ENCODE peak calls at places on chromosome 22, in four cellular contexts. G is cardiac muscle cell, N is left ventricle myocardium inferior, C is OCI-LY7. K is an unnamed sample. For H3K4me1, the result is how much of the 10 kb centered on the place peaks cover.

GRCh38 chr22:39524753-39525657 is 4.6 kb downstream of the ATF4 start:
- DNase-seq in C (peak), N (no peak), G (no peak), K (no peak)

GRCh38 chr22:49883294-49883640 is 29.6 kb downstream of the ZBED4 start:
- DNase-seq in C (no peak), G (no peak), N (no peak), K (no peak)

GRCh38 chr22:49623715-49624114 is 204.0 kb downstream of the BRD1 start:
- DNase-seq in G (no peak), C (no peak), N (no peak), K (no peak)

GRCh38 chr22:45600791-45601730 is 70.6 kb upstream of the ATXN10 start:
- DNase-seq in G (peak), N (no peak), C (no peak), K (no peak)

GRCh38 chr22:18035740-18036139 is 11.4 kb upstream of the MICAL3 start:
- DNase-seq in N (peak), G (peak), C (no peak), K (no peak)

GRCh38 chr22:20581503-20582170 is 74.2 kb downstream of the MED15 start:
- DNase-seq in G (no peak), N (peak), C (no peak), K (no peak)

GRCh38 chr22:25955323-25955722 is 213.3 kb downstream of the MYO18B start:
- DNase-seq in C (no peak), N (no peak), G (no peak), K (no peak)

GRCh38 chr22:33823552-33823951 is 96.7 kb downstream of the LARGE1 start:
- DNase-seq in C (no peak), G (peak), N (no peak), K (no peak)

GRCh38 chr22:43726964-43727543 is 85.1 kb downstream of the EFCAB6 start:
- DNase-seq in N (no peak), C (no peak), G (no peak), K (no peak)

GRCh38 chr22:27115816-27116256 is 458.4 kb downstream of the MIAT start:
- DNase-seq in N (no peak), C (no peak), G (no peak), K (no peak)

GRCh38 chr22:39070186-39070585 is 6.9 kb upstream of the APOBEC3G start:
- DNase-seq in G (no peak), C (no peak), N (no peak), K (no peak)

GRCh38 chr22:20153945-20154344 is 3.1 kb upstream of the CCDC188 start:
- DNase-seq in N (no peak), C (no peak), G (no peak), K (no peak)

GRCh38 chr22:17056058-17056457 is 28.7 kb upstream of the IL17RA start:
- DNase-seq in N (no peak), G (no peak), C (no peak), K (no peak)

GRCh38 chr22:27842994-27843431 is 41.5 kb upstream of the MN1 start:
- DNase-seq in C (no peak), N (no peak), G (no peak), K (no peak)

GRCh38 chr22:46165975-46166374 is 15.6 kb downstream of the PPARA start:
- DNase-seq in G (peak), N (no peak), C (no peak), K (no peak)

GRCh38 chr22:32823024-32823730 is 21.7 kb downstream of the TIMP3 start:
- DNase-seq in N (no peak), C (peak), G (peak), K (peak)

GRCh38 chr22:40070701-40071100 is 75.9 kb downstream of the FAM83F start:
- DNase-seq in G (peak), C (no peak), N (no peak), K (no peak)

GRCh38 chr22:26756675-26757293 is 99.4 kb downstream of the MIAT start:
- DNase-seq in C (no peak), N (peak), G (peak), K (no peak)

GRCh38 chr22:44190381-44190976 is 9.8 kb downstream of the PARVG start:
- DNase-seq in N (no peak), C (no peak), G (no peak), K (no peak)

GRCh38 chr22:19543970-19544708 is 19.9 kb upstream of the CLDN5 start:
- DNase-seq in N (no peak), G (no peak), C (no peak), K (no peak)

GRCh38 chr22:16966251-16966650 is 41.8 kb downstream of the GAB4 start:
- DNase-seq in G (no peak), C (no peak), N (no peak), K (no peak)

GRCh38 chr22:45334068-45334467 is 24.3 kb downstream of the FAM118A start:
- DNase-seq in G (no peak), N (no peak), C (no peak), K (no peak)

GRCh38 chr22:19122752-19123492 is 710 bp upstream of the DGCR2 start:
- DNase-seq in G (peak), C (no peak), N (no peak), K (no peak)

GRCh38 chr22:37559901-37560681 is at the start of gene CDC42EP1:
- DNase-seq in N (peak), G (peak), C (no peak), K (peak)

GRCh38 chr22:43985532-43985931 is 30.3 kb downstream of the SAMM50 start:
- DNase-seq in N (no peak), G (peak), C (no peak), K (peak)

GRCh38 chr22:27930246-27931060 is 11.4 kb upstream of the PITPNB start:
- DNase-seq in G (peak), C (no peak), N (no peak), K (no peak)

GRCh38 chr22:33036881-33037280 is 21.3 kb downstream of the SYN3 start:
- DNase-seq in G (no peak), C (no peak), N (no peak), K (no peak)

DNA sequence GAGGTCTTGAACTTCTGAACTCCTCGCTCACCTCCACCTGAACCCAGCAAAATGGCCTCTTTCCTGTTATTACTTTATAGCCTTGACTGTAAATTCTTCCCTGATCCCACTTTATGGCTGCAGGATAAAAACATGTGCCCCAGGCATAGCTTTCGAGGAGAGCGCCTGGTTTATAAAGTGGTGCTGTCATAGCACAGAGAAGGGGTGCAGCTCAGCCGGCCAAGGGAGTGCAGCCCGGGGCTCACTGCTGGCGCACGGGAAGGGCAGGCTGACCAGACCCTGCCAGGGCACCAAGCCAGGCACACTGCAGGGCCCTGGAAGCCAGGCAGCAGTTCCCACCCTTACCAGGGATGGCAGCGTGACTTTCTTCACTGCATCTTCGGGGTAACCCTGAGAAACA is 50.9 kb downstream of the ISX start:
- DNase-seq in C (no peak), G (no peak), N (no peak), K (no peak)
- TF ChIP-seq CTCF in C (no peak), G (no peak), N (no peak), K (no peak)

GRCh38 chr22:36442506-36443197 is 38.8 kb downstream of the TXN2 start:
- DNase-seq in G (no peak), N (no peak), C (no peak), K (no peak)

GRCh38 chr22:36449776-36450175 is 31.7 kb downstream of the TXN2 start:
- DNase-seq in G (no peak), N (no peak), C (no peak), K (no peak)

GRCh38 chr22:36443198-36443770 is 38.2 kb downstream of the TXN2 start:
- DNase-seq in N (no peak), G (no peak), C (peak), K (no peak)

GRCh38 chr22:36447634-36448033 is 33.8 kb downstream of the TXN2 start:
- DNase-seq in G (no peak), C (no peak), N (no peak), K (no peak)

DNA sequence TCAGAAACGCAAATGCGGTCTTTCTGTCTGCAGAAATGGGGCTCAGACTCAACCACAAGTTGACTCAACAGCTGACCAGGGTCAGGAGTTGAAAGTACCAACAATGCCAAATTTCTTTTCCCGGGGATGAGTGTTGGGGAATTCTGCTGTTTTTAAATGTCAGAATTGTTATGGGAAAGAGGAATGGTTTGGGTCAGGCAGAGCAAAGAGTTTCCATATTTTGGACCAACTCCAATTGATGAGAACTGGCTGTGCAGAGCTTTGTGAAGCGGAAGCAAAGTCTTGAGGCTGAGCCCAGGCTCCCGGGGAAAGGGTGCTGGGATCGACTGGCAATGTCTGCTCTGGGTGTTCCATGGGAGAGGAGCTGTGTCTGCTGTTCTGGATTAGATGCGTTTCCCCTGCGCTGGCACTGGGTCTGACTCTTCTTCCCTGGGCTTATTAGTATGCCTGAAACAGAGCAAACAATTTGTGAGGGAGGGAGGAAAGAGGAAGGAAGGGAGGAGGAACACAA is 36.2 kb downstream of the TXN2 start:
- DNase-seq in G (peak), C (no peak), N (peak), K (no peak)
- H3K4me1 ChIP-seq in G (under half), C (under half), N (under half), K (under half)

GRCh38 chr22:22700631-22701030 is 56.2 kb downstream of the GGTLC2 start:
- DNase-seq in C (no peak), N (no peak), G (no peak), K (no peak)

GRCh38 chr22:22702874-22703570 is 58.6 kb downstream of the GGTLC2 start:
- DNase-seq in G (no peak), N (no peak), C (no peak), K (peak)

GRCh38 chr22:22704156-22704946 is 59.9 kb downstream of the GGTLC2 start:
- DNase-seq in C (peak), G (no peak), N (no peak), K (no peak)

GRCh38 chr22:22703715-22704114 is 59.3 kb downstream of the GGTLC2 start:
- DNase-seq in G (peak), N (no peak), C (no peak), K (no peak)

GRCh38 chr22:22702159-22702873 is 57.9 kb downstream of the GGTLC2 start:
- DNase-seq in N (no peak), G (no peak), C (peak), K (peak)
- TF ChIP-seq CTCF in N (no peak), G (peak), C (peak), K (no peak)

GRCh38 chr22:35749808-35750207 is 32.1 kb downstream of the APOL5 start:
- DNase-seq in N (no peak), C (peak), G (no peak), K (no peak)
- H3K4me1 ChIP-seq in N (half or more), C (half or more), G (under half), K (under half)

DNA sequence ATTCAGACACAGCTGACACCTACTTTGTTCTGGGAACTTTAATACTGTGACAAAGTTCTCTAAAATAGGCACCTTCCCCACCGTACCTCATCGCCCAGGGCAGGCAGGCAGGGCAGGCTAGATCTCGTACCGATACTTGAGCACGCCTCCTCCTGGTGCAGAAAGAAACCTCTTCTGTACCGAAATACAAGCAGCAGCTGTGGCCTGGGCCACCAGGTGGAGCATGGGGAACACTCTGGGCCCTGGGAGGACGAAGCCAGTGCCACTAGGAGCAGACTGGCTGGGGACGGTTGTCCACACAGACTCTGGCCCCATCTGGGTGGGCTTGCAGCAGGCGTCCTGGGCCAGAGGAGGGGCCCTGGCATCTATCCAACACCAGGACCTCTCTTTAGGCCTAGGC is 12.8 kb downstream of the PMM1 start:
- DNase-seq in G (peak), N (peak), C (peak), K (no peak)
- TF ChIP-seq CTCF in G (peak), N (peak), C (peak), K (peak)

GRCh38 chr22:47564158-47564450 is 801.7 kb downstream of the TBC1D22A start:
- DNase-seq in N (no peak), G (no peak), C (no peak), K (no peak)

GRCh38 chr22:47563406-47564157 is 801.1 kb downstream of the TBC1D22A start:
- DNase-seq in G (no peak), C (no peak), N (no peak), K (peak)

GRCh38 chr22:47565607-47566006 is 803.2 kb downstream of the TBC1D22A start:
- DNase-seq in N (no peak), C (no peak), G (no peak), K (peak)

GRCh38 chr22:47567126-47567730 is 804.8 kb downstream of the TBC1D22A start:
- DNase-seq in G (no peak), N (no peak), C (no peak), K (peak)

DNA sequence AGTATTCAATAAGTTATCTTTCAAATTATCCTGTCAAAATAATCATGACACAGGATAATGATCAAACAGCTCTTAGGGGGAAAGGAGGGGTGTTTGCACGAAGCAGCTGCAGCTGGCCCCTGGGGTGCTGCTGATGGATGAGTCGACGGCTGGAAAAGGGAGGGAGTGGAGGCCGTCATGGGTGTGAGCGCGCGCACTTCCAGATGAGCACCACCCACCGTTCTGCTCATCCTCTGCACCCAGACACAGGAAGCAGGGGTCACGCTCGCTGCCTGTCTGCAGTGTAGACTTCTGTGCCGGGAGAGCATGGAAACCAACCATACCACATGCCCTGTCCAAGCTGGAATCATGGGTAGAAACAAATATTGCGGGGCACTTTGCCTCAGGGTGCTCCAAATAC is 802.2 kb downstream of the TBC1D22A start:
- DNase-seq in N (no peak), C (no peak), G (no peak), K (no peak)
- H3K4me1 ChIP-seq in N (under half), C (under half), G (under half), K (under half)

GRCh38 chr22:42277988-42278776 is 7.7 kb upstream of the TCF20 start:
- DNase-seq in G (peak), C (no peak), N (no peak), K (no peak)
- TF ChIP-seq CTCF in G (peak), C (peak), N (no peak), K (no peak)

GRCh38 chr22:28937206-28938025 is 54.0 kb downstream of the ZNRF3 start:
- DNase-seq in N (no peak), G (no peak), C (no peak), K (no peak)
- H3K4me1 ChIP-seq in N (under half), G (half or more), C (under half), K (under half)

DNA sequence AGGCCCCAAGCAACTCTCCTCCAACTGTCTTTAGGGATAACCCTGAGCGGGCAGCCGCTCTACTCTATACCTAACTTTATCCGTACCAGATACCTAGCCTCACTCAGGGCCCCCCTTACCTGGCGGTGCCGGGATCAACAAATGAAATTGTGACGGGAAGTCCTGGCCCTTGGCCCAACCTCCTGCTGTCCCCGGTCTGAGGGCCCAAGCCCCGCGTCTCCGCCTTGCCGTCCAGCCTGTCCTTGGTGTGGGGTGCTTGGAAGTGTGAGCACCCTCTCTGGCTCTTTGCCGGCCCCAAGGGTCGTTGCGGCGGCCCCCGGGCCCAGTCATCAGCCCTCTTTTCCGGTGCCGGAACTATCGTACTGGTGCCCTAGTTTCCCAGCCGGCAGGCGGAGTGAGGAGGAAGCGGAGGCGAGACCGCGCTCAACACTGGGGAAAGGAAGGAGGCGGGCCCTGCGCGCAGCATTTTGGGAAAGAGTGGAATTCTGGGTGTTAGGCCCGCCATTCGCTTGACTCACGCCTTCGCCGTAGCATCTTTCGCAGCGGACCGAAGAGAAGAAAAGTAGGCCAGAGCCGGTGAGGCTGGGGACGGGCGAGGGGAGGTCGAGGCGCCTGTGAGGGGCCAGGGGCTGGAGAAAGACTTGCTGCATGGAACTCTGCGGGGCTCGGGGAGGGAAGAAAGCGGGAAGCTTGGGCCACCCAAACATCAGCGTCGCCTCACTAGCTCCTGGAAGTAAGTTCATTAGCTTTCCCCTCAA is at the start of gene SNRPD3:
- DNase-seq in N (peak), G (peak), C (peak), K (peak)
- TF ChIP-seq CTCF in N (peak), G (peak), C (no peak), K (peak)

K was measured in suprapubic skin.